ENCODE peak calls at places on chromosomes 13 and 19, in ten cellular contexts. E is GM23248, Z is hepatocyte, I is GM23338, P is PC-3, W is HCT116, O is PC-9, J is Karpas-422, T is SK-N-SH, Y is MM.1S. H is an unnamed sample.

GRCh38 chr13:94550030-94550738 is 45.8 kb downstream of the TGDS start:
- DNase-seq in E (peak; percentile 80), Z (no peak), I (peak; percentile 75), P (peak; percentile 35), W (no peak), O (peak; percentile 55), J (no peak), T (no peak), Y (no peak), H (no peak)

GRCh38 chr19:39532233-39533002 is at the start of gene EID2B:
- DNase-seq in E (peak; percentile 99), Z (peak; percentile 99), I (peak; percentile 97), P (peak; percentile 95), W (peak; percentile 88), O (peak; percentile 82), J (peak; percentile 98), T (peak; percentile 95), Y (peak; percentile 97), H (peak; percentile 98)

GRCh38 chr19:44602071-44602470 is 11.3 kb upstream of the IGSF23 start:
- DNase-seq in E (no peak), Z (peak; percentile 62), I (no peak), P (no peak), W (no peak), O (peak; percentile 70), J (no peak), T (no peak), Y (no peak), H (no peak)

GRCh38 chr13:47256618-47257017 is 359.8 kb upstream of the HTR2A start:
- DNase-seq in E (peak; percentile 96), Z (no peak), I (no peak), P (peak; percentile 89), W (no peak), O (no peak), J (no peak), T (no peak), Y (no peak), H (no peak)

GRCh38 chr19:47227347-47228167 is 3.4 kb downstream of the BBC3 start:
- DNase-seq in E (peak; percentile 94), Z (peak; percentile 92), I (peak; percentile 100), P (peak; percentile 79), W (peak; percentile 87), O (peak; percentile 86), J (peak; percentile 63), T (peak; percentile 77), Y (peak; percentile 70), H (peak; percentile 87)

GRCh38 chr13:23901365-23901764 is 4.1 kb upstream of the C1QTNF9B start:
- DNase-seq in E (peak; percentile 53), Z (no peak), I (no peak), P (peak; percentile 80), W (no peak), O (peak; percentile 64), J (no peak), T (no peak), Y (no peak), H (no peak)

GRCh38 chr13:74570834-74571233 is 436.6 kb upstream of the KLF12 start:
- DNase-seq in E (peak; percentile 17), Z (no peak), I (no peak), P (no peak), W (peak; percentile 2), O (no peak), J (no peak), T (no peak), Y (no peak), H (no peak)

GRCh38 chr19:5436101-5436947 is 18.9 kb upstream of the ZNRF4 start:
- DNase-seq in E (peak; percentile 90), Z (peak; percentile 68), I (peak; percentile 96), P (peak; percentile 32), W (no peak), O (no peak), J (no peak), T (peak; percentile 99), Y (no peak), H (no peak)

GRCh38 chr13:110017379-110017778 is 231.0 kb upstream of the IRS2 start:
- DNase-seq in E (peak; percentile 89), Z (peak; percentile 81), I (peak; percentile 53), P (peak; percentile 88), W (peak; percentile 74), O (peak; percentile 88), J (no peak), T (no peak), Y (no peak), H (no peak)

GRCh38 chr19:9885077-9885552 is 50.0 kb downstream of the PIN1 start:
- DNase-seq in E (peak; percentile 73), Z (peak; percentile 29), I (peak; percentile 56), P (peak; percentile 23), W (no peak), O (no peak), J (no peak), T (peak; percentile 32), Y (no peak), H (no peak)

DNA sequence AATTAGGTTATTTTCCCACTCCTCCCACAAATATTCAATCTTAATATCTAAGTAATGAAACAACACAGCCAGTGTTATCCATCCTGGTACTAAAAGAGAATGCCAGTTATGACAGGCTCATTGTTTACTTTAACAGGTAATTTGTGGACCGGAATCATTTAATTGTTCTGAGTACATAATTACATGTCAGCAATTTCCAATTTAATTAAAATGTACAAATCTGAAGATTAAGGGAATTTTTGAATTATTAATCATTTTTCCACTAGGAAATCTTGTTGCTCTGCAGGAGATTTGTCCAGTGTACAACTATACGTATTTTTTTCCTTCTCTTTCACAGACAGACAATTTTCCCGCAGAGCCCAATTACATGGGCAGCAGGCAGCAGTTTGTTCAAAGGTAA is 34.6 kb downstream of the PCDH17 start:
- DNase-seq in E (no peak), Z (no peak), I (no peak), P (no peak), W (no peak), O (no peak), J (no peak), T (no peak), Y (no peak), H (no peak)
- H3K4me2 ChIP-seq in E (no peak overlapping the region), Z (no peak overlapping the region), I (no peak overlapping the region), P (no peak overlapping the region), W (no peak overlapping the region), O (no peak overlapping the region), J (no peak overlapping the region), T (no peak overlapping the region), Y (no peak overlapping the region), H (no peak overlapping the region)

GRCh38 chr13:106326751-106327150 is 208.7 kb downstream of the EFNB2 start:
- DNase-seq in E (no peak), Z (no peak), I (no peak), P (no peak), W (no peak), O (no peak), J (no peak), T (no peak), Y (no peak), H (no peak)
- H3K9me2 ChIP-seq in E (no peaks in the 10 kb centered on the region), Z (no peaks in the 10 kb centered on the region), I (peaks cover 6% of the 10 kb centered on the region), P (no peaks in the 10 kb centered on the region), W (no peaks in the 10 kb centered on the region), O (no peaks in the 10 kb centered on the region), J (peaks cover 4% of the 10 kb centered on the region), T (no peaks in the 10 kb centered on the region), Y (no peaks in the 10 kb centered on the region), H (no peaks in the 10 kb centered on the region)

GRCh38 chr19:1935484-1936208 is 5.3 kb upstream of the CSNK1G2 start:
- DNase-seq in E (peak; percentile 27), Z (no peak), I (peak; percentile 63), P (peak; percentile 10), W (peak; percentile 68), O (peak; percentile 44), J (peak; percentile 78), T (no peak), Y (peak; percentile 15), H (peak; percentile 75)

GRCh38 chr19:1936430-1936829 is 4.5 kb upstream of the CSNK1G2 start:
- DNase-seq in E (no peak), Z (no peak), I (no peak), P (no peak), W (no peak), O (no peak), J (no peak), T (no peak), Y (no peak), H (no peak)

GRCh38 chr19:1932395-1932794 is 8.6 kb upstream of the CSNK1G2 start:
- DNase-seq in E (no peak), Z (no peak), I (no peak), P (no peak), W (no peak), O (no peak), J (no peak), T (no peak), Y (no peak), H (no peak)

GRCh38 chr19:1933245-1933644 is 7.7 kb upstream of the CSNK1G2 start:
- DNase-seq in E (no peak), Z (no peak), I (no peak), P (no peak), W (no peak), O (no peak), J (no peak), T (no peak), Y (no peak), H (no peak)

DNA sequence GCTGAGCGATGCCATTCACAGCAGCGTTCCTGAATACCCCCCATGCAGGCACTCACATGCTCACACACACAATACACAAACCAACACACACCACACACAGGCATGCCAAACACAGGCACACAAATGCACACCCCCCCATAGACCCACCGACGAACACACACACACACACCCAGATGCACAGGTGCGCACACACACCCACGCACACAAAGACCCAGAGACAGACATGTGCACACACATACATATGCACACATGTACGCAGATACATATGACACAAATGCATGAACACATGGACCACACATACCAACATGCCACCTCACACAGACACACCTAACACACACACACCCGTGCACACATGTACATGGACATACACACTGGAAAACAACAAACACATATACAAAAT is 7.0 kb upstream of the CSNK1G2 start:
- DNase-seq in E (no peak), Z (no peak), I (no peak), P (no peak), W (no peak), O (no peak), J (no peak), T (no peak), Y (no peak), H (no peak)
- H3K4me2 ChIP-seq in E (no peak overlapping the region), Z (no peak overlapping the region), I (no peak overlapping the region), P (no peak overlapping the region), W (no peak overlapping the region), O (no peak overlapping the region), J (no peak overlapping the region), T (no peak overlapping the region), Y (no peak overlapping the region), H (no peak overlapping the region)

GRCh38 chr13:32883501-32883900 is 132.7 kb upstream of the KL start:
- DNase-seq in E (peak; percentile 57), Z (no peak), I (no peak), P (no peak), W (no peak), O (no peak), J (no peak), T (peak; percentile 37), Y (no peak), H (no peak)

GRCh38 chr13:32878172-32878571 is 138.1 kb upstream of the KL start:
- DNase-seq in E (peak; percentile 53), Z (no peak), I (no peak), P (peak; percentile 69), W (no peak), O (peak; percentile 67), J (no peak), T (no peak), Y (no peak), H (no peak)

GRCh38 chr13:32881074-32881791 is 135.0 kb upstream of the KL start:
- DNase-seq in E (peak; percentile 93), Z (peak; percentile 70), I (no peak), P (peak; percentile 33), W (no peak), O (no peak), J (no peak), T (no peak), Y (no peak), H (no peak)

GRCh38 chr13:32880636-32881035 is 135.6 kb upstream of the KL start:
- DNase-seq in E (no peak), Z (no peak), I (no peak), P (no peak), W (no peak), O (no peak), J (no peak), T (no peak), Y (no peak), H (no peak)

GRCh38 chr13:32881792-32882175 is 134.4 kb upstream of the KL start:
- DNase-seq in E (no peak), Z (no peak), I (no peak), P (peak; percentile 54), W (no peak), O (no peak), J (no peak), T (no peak), Y (no peak), H (no peak)
- H3K9me2 ChIP-seq in E (no peaks in the 10 kb centered on the region), Z (no peaks in the 10 kb centered on the region), I (peaks cover 5% of the 10 kb centered on the region), P (no peaks in the 10 kb centered on the region), W (no peaks in the 10 kb centered on the region), O (no peaks in the 10 kb centered on the region), J (no peaks in the 10 kb centered on the region), T (no peaks in the 10 kb centered on the region), Y (no peaks in the 10 kb centered on the region), H (no peaks in the 10 kb centered on the region)